ENCODE peak calls at places on chromosomes 12 and 14, in seven cellular contexts. A, L, J, I, U, Q and Y are unnamed samples.

GRCh38 chr14:60915781-60916180 is 65.1 kb downstream of the TRMT5 start:
- DNase-seq in A (no peak), I (no peak), U (no peak), L (no peak), J (no peak), Q (no peak), Y (no peak)

GRCh38 chr12:752673-753400 is 458 bp downstream of the WNK1 start:
- DNase-seq in I (no peak), U (peak; percentile 66), A (peak; percentile 42), L (peak; percentile 49), Q (peak; percentile 89), J (peak; percentile 38), Y (no peak)

GRCh38 chr14:89959853-89960493 is 4.2 kb downstream of the TDP1 start:
- DNase-seq in L (no peak), J (no peak), I (no peak), A (no peak), Q (no peak), U (no peak), Y (no peak)

GRCh38 chr12:24996102-24996797 is 47.3 kb upstream of the BCAT1 start:
- DNase-seq in Q (no peak), J (no peak), U (no peak), I (no peak), A (no peak), L (no peak), Y (no peak)

GRCh38 chr12:87756111-87756510 is 273.1 kb downstream of the C12orf50 start:
- DNase-seq in J (no peak), A (no peak), I (no peak), L (peak; percentile 96), U (no peak), Q (peak; percentile 15), Y (no peak)

GRCh38 chr12:121120323-121120722 is 12.4 kb upstream of the P2RX7 start:
- DNase-seq in L (no peak), A (no peak), I (no peak), J (no peak), U (no peak), Q (no peak), Y (no peak)

GRCh38 chr14:71395151-71395604 is 487.9 kb downstream of the PCNX1 start:
- DNase-seq in I (no peak), Q (no peak), J (no peak), A (no peak), U (no peak), L (no peak), Y (no peak)

GRCh38 chr14:71472961-71473340 is 459.3 kb upstream of the RGS6 start:
- DNase-seq in L (no peak), I (no peak), J (no peak), A (no peak), U (no peak), Q (no peak), Y (no peak)

GRCh38 chr14:31592619-31593018 is 31.4 kb downstream of the NUBPL start:
- DNase-seq in U (no peak), A (no peak), L (peak; percentile 28), J (no peak), Q (no peak), I (no peak), Y (no peak)

GRCh38 chr14:105168496-105168978 is at the start of gene JAG2:
- DNase-seq in Q (no peak), I (no peak), L (peak; percentile 34), J (no peak), A (peak; percentile 27), U (no peak), Y (no peak)

GRCh38 chr12:45546545-45546944 is 183.0 kb upstream of the ARID2 start:
- DNase-seq in A (no peak), L (no peak), I (no peak), J (no peak), Q (no peak), U (no peak), Y (no peak)

GRCh38 chr14:95248422-95248821 is 71.3 kb downstream of the CLMN start:
- DNase-seq in J (no peak), Q (no peak), U (no peak), I (no peak), A (no peak), L (no peak), Y (no peak)